ENCODE peak calls at places on chromosome 14, in five cellular contexts. W is lower leg skin, N is tibial nerve, I is GM06990, P is BJ. T is an unnamed sample.

GRCh38 chr14:103624860-103625259 is 4.2 kb upstream of the KLC1 start:
- DNase-seq in W (peak), P (no peak), N (peak), I (peak), T (no peak)

GRCh38 chr14:37145395-37145794 is 27.0 kb downstream of the SLC25A21 start:
- DNase-seq in W (no peak), I (no peak), P (no peak), N (no peak), T (no peak)

GRCh38 chr14:42141328-42141727 is 534.7 kb downstream of the LRFN5 start:
- DNase-seq in I (no peak), W (no peak), N (no peak), P (no peak), T (no peak)

GRCh38 chr14:101201535-101202125 is 298.1 kb upstream of the RTL1 start:
- DNase-seq in P (no peak), I (no peak), N (no peak), W (no peak), T (no peak)

GRCh38 chr14:38256358-38256840 is 506 bp upstream of the CLEC14A start:
- DNase-seq in W (peak), P (no peak), N (no peak), I (no peak), T (no peak)

GRCh38 chr14:60245316-60246177 is 3.5 kb upstream of the PPM1A start:
- DNase-seq in W (no peak), I (peak), N (no peak), P (no peak), T (no peak)

GRCh38 chr14:59197695-59198262 is 9.3 kb downstream of the DAAM1 start:
- DNase-seq in P (no peak), W (no peak), N (no peak), I (no peak), T (no peak)

GRCh38 chr14:49945448-49946319 is 52.8 kb downstream of the ARF6 start:
- DNase-seq in P (no peak), I (no peak), N (no peak), W (no peak), T (no peak)

GRCh38 chr14:98138666-98139065 is 1133.3 kb downstream of the BCL11B start:
- DNase-seq in I (no peak), P (no peak), W (peak), N (no peak), T (no peak)

GRCh38 chr14:64919215-64919614 is 5.0 kb downstream of the CHURC1 start:
- DNase-seq in I (no peak), N (no peak), W (no peak), P (no peak), T (no peak)

GRCh38 chr14:104550340-104550848 is 29.2 kb upstream of the C14orf180 start:
- DNase-seq in P (no peak), N (no peak), I (no peak), W (no peak), T (no peak)

GRCh38 chr14:103078860-103079587 is 5.0 kb upstream of the LBHD2 start:
- DNase-seq in N (no peak), W (no peak), P (no peak), I (no peak), T (no peak)

GRCh38 chr14:103697601-103698379 is 17.5 kb downstream of the XRCC3 start:
- DNase-seq in N (no peak), W (no peak), P (no peak), I (no peak), T (no peak)

GRCh38 chr14:64788706-64789105 is 84.5 kb downstream of the PLEKHG3 start:
- DNase-seq in W (no peak), I (no peak), P (peak), N (no peak), T (no peak)

GRCh38 chr14:58639842-58640484 is 2.2 kb downstream of the DACT1 start:
- DNase-seq in N (no peak), I (no peak), P (peak), W (peak), T (no peak)

GRCh38 chr14:68820999-68821683 is 28.3 kb upstream of the ZFP36L1 start:
- DNase-seq in P (no peak), I (peak), W (no peak), N (no peak), T (no peak)

GRCh38 chr14:75220097-75220496 is 43.7 kb upstream of the TMED10 start:
- DNase-seq in P (no peak), N (no peak), W (no peak), I (no peak), T (no peak)

GRCh38 chr14:90499121-90499520 is 102.3 kb downstream of the CALM1 start:
- DNase-seq in W (no peak), N (no peak), I (no peak), P (no peak), T (no peak)

GRCh38 chr14:93085916-93086315 is 29.8 kb downstream of the ITPK1 start:
- DNase-seq in P (no peak), N (no peak), W (no peak), I (no peak), T (no peak)

GRCh38 chr14:55814064-55814463 is 234.1 kb downstream of the KTN1 start:
- DNase-seq in I (no peak), P (no peak), N (no peak), W (no peak), T (no peak)

GRCh38 chr14:91387135-91387849 is 30.3 kb downstream of the CCDC88C start:
- DNase-seq in N (no peak), W (no peak), P (no peak), I (no peak), T (no peak)

GRCh38 chr14:101500681-101501080 is 60.6 kb upstream of the DIO3 start:
- DNase-seq in W (no peak), N (peak), I (no peak), P (no peak), T (no peak)

GRCh38 chr14:64501326-64502171 is 2.1 kb downstream of the ZBTB25 start:
- DNase-seq in I (no peak), N (peak), W (peak), P (no peak), T (no peak)

GRCh38 chr14:51501746-51502145 is 150.0 kb upstream of the FRMD6 start:
- DNase-seq in N (no peak), W (no peak), P (no peak), I (no peak), T (no peak)

GRCh38 chr14:33229269-33229924 is 290.7 kb downstream of the NPAS3 start:
- DNase-seq in I (no peak), N (no peak), P (no peak), W (no peak), T (no peak)

GRCh38 chr14:24888532-24888931 is 161.4 kb downstream of the STXBP6 start:
- DNase-seq in P (no peak), I (no peak), N (no peak), W (no peak), T (no peak)

GRCh38 chr14:102633906-102634595 is 41.6 kb downstream of the RCOR1 start:
- DNase-seq in I (peak), N (no peak), P (no peak), W (no peak), T (no peak)

GRCh38 chr14:53550776-53551175 is 397.7 kb upstream of the DDHD1 start:
- DNase-seq in W (no peak), P (no peak), I (no peak), N (no peak), T (no peak)

GRCh38 chr14:33184587-33184986 is 245.9 kb downstream of the NPAS3 start:
- DNase-seq in I (no peak), W (no peak), N (no peak), P (no peak), T (no peak)

GRCh38 chr14:39370415-39370814 is 61.8 kb downstream of the FBXO33 start:
- DNase-seq in P (no peak), N (no peak), I (no peak), W (no peak), T (no peak)

GRCh38 chr14:39366460-39367386 is 65.5 kb downstream of the FBXO33 start:
- DNase-seq in I (no peak), N (no peak), P (no peak), W (no peak), T (no peak)

GRCh38 chr14:39368261-39368959 is 63.8 kb downstream of the FBXO33 start:
- DNase-seq in I (no peak), P (no peak), N (no peak), W (peak), T (peak)

GRCh38 chr14:39367387-39367751 is 64.9 kb downstream of the FBXO33 start:
- DNase-seq in I (no peak), N (no peak), P (no peak), W (no peak), T (no peak)

GRCh38 chr14:39369029-39369428 is 63.2 kb downstream of the FBXO33 start:
- DNase-seq in P (no peak), W (no peak), I (no peak), N (no peak), T (no peak)
- TF ChIP-seq CTCF in P (no peak), W (no peak), I (no peak), N (no peak), T (no peak)

DNA sequence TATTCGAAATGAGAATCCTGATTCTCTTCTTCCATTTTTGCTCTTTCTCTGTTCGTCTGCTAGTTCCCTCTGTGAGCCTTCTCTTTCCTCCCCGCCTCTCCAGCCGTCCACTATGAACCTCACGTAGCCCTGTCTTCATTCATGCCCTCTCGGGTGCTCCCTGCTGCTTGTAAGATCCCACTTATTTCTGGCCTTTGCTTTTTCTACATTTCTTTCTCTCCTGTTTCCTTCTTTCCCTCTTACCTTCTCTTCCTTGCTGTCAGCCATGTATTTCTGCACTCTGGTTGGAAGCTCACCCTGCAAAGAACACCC is 85.9 kb downstream of the SAMD4A start:
- DNase-seq in P (no peak), W (no peak), N (no peak), I (no peak), T (no peak)
- H3K4me3 ChIP-seq in P (peak), W (no peak), N (peak), I (no peak), T (no peak)

GRCh38 chr14:34449819-34450541 is 12.1 kb downstream of the SPTSSA start:
- DNase-seq in N (no peak), I (no peak), P (no peak), W (no peak), T (no peak)

GRCh38 chr14:34450958-34451357 is 11.1 kb downstream of the SPTSSA start:
- DNase-seq in N (no peak), I (no peak), P (no peak), W (no peak), T (no peak)

GRCh38 chr14:34452258-34452822 is 9.7 kb downstream of the SPTSSA start:
- DNase-seq in W (no peak), P (no peak), I (no peak), N (no peak), T (no peak)

GRCh38 chr14:34450542-34450915 is 11.5 kb downstream of the SPTSSA start:
- DNase-seq in P (no peak), I (no peak), W (no peak), N (no peak), T (no peak)

GRCh38 chr14:34453226-34453625 is 8.8 kb downstream of the SPTSSA start:
- DNase-seq in P (no peak), N (no peak), I (no peak), W (no peak), T (no peak)
- TF ChIP-seq CTCF in P (no peak), N (no peak), I (no peak), W (no peak), T (no peak)

DNA sequence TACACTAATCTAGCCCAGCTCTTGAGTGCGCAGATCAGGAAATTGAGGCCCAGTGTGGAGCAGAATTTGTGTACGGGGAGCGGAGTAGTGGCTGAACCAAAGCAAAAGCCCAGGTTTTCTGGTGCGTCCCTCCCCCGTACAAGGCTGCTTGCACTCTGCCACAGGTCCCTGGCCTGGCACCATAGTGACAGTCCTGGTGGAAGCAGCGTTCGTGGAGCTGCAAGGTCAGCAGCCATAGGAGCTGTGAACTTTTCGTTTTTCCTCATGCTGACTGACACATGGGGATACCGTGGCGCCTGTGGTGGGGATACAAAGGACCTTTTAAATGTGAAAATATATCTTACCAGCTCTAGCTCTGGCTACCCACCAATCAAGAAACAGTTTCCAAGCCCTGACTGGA is 1.8 kb downstream of the EVL start:
- DNase-seq in I (peak), P (no peak), N (no peak), W (no peak), T (no peak)
- H3K4me3 ChIP-seq in I (peak), P (no peak), N (peak), W (no peak), T (peak)

GRCh38 chr14:71123579-71124135 is 216.4 kb downstream of the PCNX1 start:
- DNase-seq in N (no peak), I (no peak), P (no peak), W (no peak), T (no peak)
- TF ChIP-seq CTCF in N (no peak), I (no peak), P (no peak), W (no peak), T (no peak)

GRCh38 chr14:22482782-22483553 is 106.1 kb downstream of the DAD1 start:
- DNase-seq in I (no peak), P (no peak), N (no peak), W (no peak), T (no peak)

GRCh38 chr14:22483863-22484593 is 105.0 kb downstream of the DAD1 start:
- DNase-seq in P (no peak), N (no peak), I (no peak), W (no peak), T (no peak)

GRCh38 chr14:22485178-22485577 is 103.8 kb downstream of the DAD1 start:
- DNase-seq in I (no peak), W (no peak), P (no peak), N (no peak), T (no peak)

GRCh38 chr14:22482085-22482694 is 106.8 kb downstream of the DAD1 start:
- DNase-seq in N (no peak), W (no peak), P (no peak), I (no peak), T (no peak)

DNA sequence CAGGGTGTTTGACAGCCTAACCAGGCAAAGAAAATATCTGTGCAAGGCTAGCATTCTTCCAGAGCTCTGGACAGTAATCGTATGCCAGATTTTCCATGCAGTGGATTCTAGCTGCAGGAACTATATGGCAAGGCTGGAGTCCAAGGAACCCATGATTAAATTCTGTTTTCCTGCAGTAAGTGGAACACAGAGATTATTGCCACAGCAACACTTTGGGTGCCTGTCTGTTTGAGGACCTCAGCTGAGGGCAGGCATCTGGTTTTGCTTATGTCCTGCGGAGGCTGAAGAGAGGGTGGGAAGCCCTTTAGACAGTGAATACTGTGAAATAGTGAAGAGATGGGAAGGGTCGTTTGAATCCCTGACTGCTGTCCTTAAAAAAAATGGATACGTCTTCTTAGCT is 104.4 kb downstream of the DAD1 start:
- DNase-seq in P (no peak), N (no peak), W (no peak), I (no peak), T (no peak)
- H3K4me3 ChIP-seq in P (no peak), N (no peak), W (no peak), I (no peak), T (peak)

GRCh38 chr14:96663491-96664067 is 133.6 kb upstream of the VRK1 start:
- DNase-seq in W (no peak), P (no peak), N (no peak), I (no peak), T (no peak)

GRCh38 chr14:96663076-96663475 is 134.1 kb upstream of the VRK1 start:
- DNase-seq in I (no peak), P (no peak), N (no peak), W (no peak), T (no peak)

GRCh38 chr14:96670391-96670790 is 126.8 kb upstream of the VRK1 start:
- DNase-seq in N (no peak), P (no peak), I (no peak), W (no peak), T (no peak)

GRCh38 chr14:96662116-96662901 is 134.9 kb upstream of the VRK1 start:
- DNase-seq in N (no peak), I (no peak), P (no peak), W (no peak), T (no peak)

GRCh38 chr14:96666088-96666487 is 131.1 kb upstream of the VRK1 start:
- DNase-seq in N (no peak), I (no peak), P (no peak), W (no peak), T (no peak)
- TF ChIP-seq CTCF in N (no peak), I (peak), P (no peak), W (no peak), T (no peak)

DNA sequence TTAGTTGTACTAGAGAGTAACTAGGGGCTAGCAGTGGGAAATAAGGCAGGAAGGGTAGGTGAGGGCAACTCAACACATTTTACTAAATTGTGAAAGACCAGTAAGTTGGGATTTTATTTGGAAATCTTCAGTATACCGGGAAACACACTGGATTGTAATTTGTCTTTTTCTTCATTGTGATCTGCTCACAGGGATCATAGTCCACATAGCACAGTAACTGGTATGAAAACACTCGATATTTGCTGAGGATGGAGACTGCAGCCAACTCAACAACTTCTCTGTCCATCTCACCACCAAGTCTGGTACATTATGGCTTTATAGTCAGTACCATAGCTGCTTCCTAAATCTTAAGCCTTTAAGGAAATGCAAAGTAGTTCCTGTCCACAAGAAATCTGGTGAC is 2.5 kb downstream of the SLIRP start:
- DNase-seq in W (no peak), P (no peak), I (no peak), N (no peak), T (no peak)
- H3K4me3 ChIP-seq in W (no peak), P (no peak), I (no peak), N (no peak), T (no peak)

GRCh38 chr14:61889914-61890351 is 127.7 kb downstream of the SNAPC1 start:
- DNase-seq in W (no peak), N (no peak), P (no peak), I (peak), T (peak)
- TF ChIP-seq CTCF in W (no peak), N (no peak), P (no peak), I (peak), T (peak)

GRCh38 chr14:21026251-21026987 is 1.6 kb upstream of the NDRG2 start:
- DNase-seq in P (no peak), I (no peak), W (no peak), N (peak), T (no peak)
- H3K4me3 ChIP-seq in P (no peak), I (no peak), W (no peak), N (peak), T (no peak)

T was measured in GM12864.